ENCODE peak calls at places on chromosomes 5 and 9, in six cellular contexts. F is type B pancreatic cell, V is NCI-H460, G is PC-3, M is astrocyte, O is SW 1271. E is an unnamed sample.

GRCh38 chr9:9950813-9951212 is 662.0 kb downstream of the PTPRD start:
- DNase-seq in F (no peak), V (no peak), G (no peak), M (peak; percentile 70), O (no peak), E (no peak)

GRCh38 chr5:107893642-107894041 is 222.9 kb upstream of the EFNA5 start:
- DNase-seq in F (no peak), V (peak; percentile 20), G (no peak), M (peak; percentile 83), O (no peak), E (peak; percentile 24)

GRCh38 chr5:141420855-141421488 is at the start of gene PCDHGA11:
- DNase-seq in F (no peak), V (no peak), G (no peak), M (peak; percentile 38), O (no peak), E (no peak)

GRCh38 chr5:33981408-33982171 is 2.9 kb downstream of the SLC45A2 start:
- DNase-seq in F (no peak), V (no peak), G (peak; percentile 25), M (peak; percentile 24), O (no peak), E (no peak)

GRCh38 chr9:68825755-68826500 is 120.9 kb downstream of the PIP5K1B start:
- DNase-seq in F (no peak), V (no peak), G (no peak), M (no peak), O (no peak), E (no peak)

GRCh38 chr5:64914396-64914795 is 145.7 kb downstream of the CWC27 start:
- DNase-seq in F (no peak), V (no peak), G (no peak), M (peak; percentile 95), O (no peak), E (no peak)

GRCh38 chr9:7946458-7946857 is 146.9 kb upstream of the DMAC1 start:
- DNase-seq in F (no peak), V (no peak), G (no peak), M (no peak), O (no peak), E (no peak)

GRCh38 chr5:38553001-38553521 is 3.4 kb downstream of the LIFR start:
- DNase-seq in F (no peak), V (no peak), G (no peak), M (no peak), O (no peak), E (no peak)

GRCh38 chr9:97059661-97060060 is 20.7 kb upstream of the CTSV start:
- DNase-seq in F (no peak), V (no peak), G (peak; percentile 89), M (no peak), O (no peak), E (peak; percentile 92)